ENCODE peak calls at places on chromosomes 4 and X, in four cellular contexts. One of them, this sample, is unnamed.

GRCh38 chr4:93409035-93409434 is 419.5 kb upstream of the ATOH1 start:
- DNase-seq in GM12865: no peak
- DNase-seq in psoas muscle: no peak
- DNase-seq in coronary artery: no peak
- DNase-seq in this sample: peak; percentile 6

GRCh38 chr4:26197018-26197779 is 123.6 kb upstream of the RBPJ start:
- DNase-seq in GM12865: peak; percentile 94
- DNase-seq in coronary artery: no peak
- DNase-seq in psoas muscle: peak; percentile 21
- DNase-seq in this sample: peak; percentile 92

GRCh38 chrX:46758163-46758955 is 559 bp downstream of the SLC9A7 start:
- DNase-seq in GM12865: peak; percentile 51
- DNase-seq in coronary artery: no peak
- DNase-seq in psoas muscle: no peak
- DNase-seq in this sample: peak; percentile 32

GRCh38 chr4:77618383-77619241 is 13.0 kb downstream of the CXCL13 start:
- DNase-seq in GM12865: peak; percentile 70
- DNase-seq in psoas muscle: peak; percentile 16
- DNase-seq in coronary artery: no peak
- DNase-seq in this sample: peak; percentile 77

GRCh38 chr4:184450045-184450444 is 24.3 kb downstream of the IRF2 start:
- DNase-seq in psoas muscle: no peak
- DNase-seq in coronary artery: no peak
- DNase-seq in GM12865: no peak
- DNase-seq in this sample: peak; percentile 41

GRCh38 chr4:156228706-156229105 is 275.0 kb upstream of the CTSO start:
- DNase-seq in psoas muscle: no peak
- DNase-seq in GM12865: no peak
- DNase-seq in coronary artery: no peak
- DNase-seq in this sample: no peak

GRCh38 chr4:78902313-78902712 is 36.9 kb downstream of the PAQR3 start:
- DNase-seq in coronary artery: no peak
- DNase-seq in psoas muscle: no peak
- DNase-seq in GM12865: no peak
- DNase-seq in this sample: no peak

GRCh38 chrX:108117988-108118387 is 26.4 kb downstream of the ATG4A start:
- DNase-seq in GM12865: no peak
- DNase-seq in coronary artery: no peak
- DNase-seq in psoas muscle: no peak
- DNase-seq in this sample: no peak

GRCh38 chrX:54043696-54044125 is 562 bp downstream of the PHF8 start:
- DNase-seq in GM12865: peak; percentile 48
- DNase-seq in psoas muscle: peak; percentile 24
- DNase-seq in coronary artery: no peak
- DNase-seq in this sample: peak; percentile 42

GRCh38 chr4:111400736-111401135 is 744.5 kb upstream of the FAM241A start:
- DNase-seq in psoas muscle: no peak
- DNase-seq in coronary artery: no peak
- DNase-seq in GM12865: no peak
- DNase-seq in this sample: peak; percentile 39

GRCh38 chrX:21748235-21748634 is 9.7 kb downstream of the SMPX start:
- DNase-seq in coronary artery: no peak
- DNase-seq in GM12865: no peak
- DNase-seq in psoas muscle: no peak
- DNase-seq in this sample: no peak

GRCh38 chr4:43457866-43458265 is 565.4 kb downstream of the GRXCR1 start:
- DNase-seq in coronary artery: no peak
- DNase-seq in GM12865: peak; percentile 1
- DNase-seq in psoas muscle: no peak
- DNase-seq in this sample: peak; percentile 94

DNA sequence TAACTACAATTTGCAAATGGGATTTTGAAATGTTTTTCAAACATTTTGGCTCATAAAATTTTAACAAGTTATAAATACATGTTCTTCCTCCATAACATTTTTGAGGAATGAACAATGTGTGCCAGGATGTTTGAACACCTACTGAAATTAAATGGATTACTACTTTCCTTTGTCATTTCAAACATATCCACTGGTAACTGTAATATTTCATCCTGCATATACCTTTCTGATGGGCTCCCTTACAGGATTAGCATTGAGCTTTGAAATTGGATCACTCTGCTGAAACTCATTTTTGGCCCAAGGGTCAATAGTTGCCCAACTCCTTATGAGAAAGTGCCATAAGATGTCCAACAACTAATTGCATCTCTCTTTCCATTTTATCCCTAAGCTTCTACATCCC is 17.6 kb downstream of the GRPR start:
- DNase-seq in psoas muscle: no peak
- DNase-seq in GM12865: no peak
- DNase-seq in coronary artery: no peak
- DNase-seq in this sample: no peak
- TF ChIP-seq CTCF in psoas muscle: no peak
- TF ChIP-seq CTCF in GM12865: no peak
- TF ChIP-seq CTCF in coronary artery: no peak
- TF ChIP-seq CTCF in this sample: no peak

DNA sequence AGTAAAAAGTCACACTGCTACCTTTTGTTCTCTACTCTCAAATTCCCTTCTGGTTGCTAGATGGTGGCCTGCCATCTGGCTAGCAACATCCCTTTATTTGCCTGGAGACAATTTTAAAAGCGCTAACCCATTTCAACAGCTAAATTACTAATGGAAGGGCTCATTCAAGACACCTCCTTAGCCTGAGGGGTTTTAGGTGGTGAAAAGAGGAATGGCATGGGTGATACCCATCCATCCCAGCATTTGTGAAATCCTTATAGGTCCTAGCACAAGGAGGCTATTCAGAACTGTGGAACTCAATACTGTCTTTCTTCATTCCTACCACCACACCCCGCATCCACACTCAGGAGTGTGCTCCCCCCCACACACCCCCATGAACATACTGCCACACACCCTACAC is 33.5 kb downstream of the ARHGEF9 start:
- DNase-seq in psoas muscle: no peak
- DNase-seq in coronary artery: no peak
- DNase-seq in GM12865: no peak
- DNase-seq in this sample: peak; percentile 46
- H3K4me3 ChIP-seq in psoas muscle: no peak overlapping the region
- H3K4me3 ChIP-seq in coronary artery: peak overlapping the region; percentile 52
- H3K4me3 ChIP-seq in GM12865: no peak overlapping the region
- H3K4me3 ChIP-seq in this sample: no peak overlapping the region

GRCh38 chr4:147837435-147837834 is 105.5 kb downstream of the ARHGAP10 start:
- DNase-seq in GM12865: peak; percentile 32
- DNase-seq in coronary artery: no peak
- DNase-seq in psoas muscle: no peak
- DNase-seq in this sample: no peak
- TF ChIP-seq CTCF in GM12865: no peak
- TF ChIP-seq CTCF in coronary artery: no peak
- TF ChIP-seq CTCF in psoas muscle: peak; percentile 23
- TF ChIP-seq CTCF in this sample: peak; percentile 26

DNA sequence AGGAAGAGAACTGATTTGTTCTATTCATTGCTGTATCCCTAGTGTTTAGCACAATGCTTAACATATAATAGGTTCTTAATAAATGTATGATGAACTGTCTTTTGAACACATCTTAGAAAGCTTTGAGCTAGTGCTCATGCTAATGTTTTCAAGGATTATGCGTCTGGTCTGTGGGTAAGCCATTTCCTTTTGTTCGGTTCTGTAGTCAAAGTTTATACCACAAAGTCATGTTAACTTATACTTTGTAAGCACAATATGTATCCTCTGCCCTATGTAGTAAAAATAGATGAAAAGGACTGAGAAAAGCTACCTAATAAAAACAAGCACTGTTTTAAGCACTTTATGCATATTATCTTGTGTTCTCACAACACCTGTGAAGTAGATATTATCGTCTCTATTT is 301.9 kb downstream of the GLUD2 start:
- DNase-seq in psoas muscle: no peak
- DNase-seq in GM12865: no peak
- DNase-seq in coronary artery: no peak
- DNase-seq in this sample: no peak
- H3K4me3 ChIP-seq in psoas muscle: no peak overlapping the region
- H3K4me3 ChIP-seq in GM12865: no peak overlapping the region
- H3K4me3 ChIP-seq in coronary artery: no peak overlapping the region
- H3K4me3 ChIP-seq in this sample: no peak overlapping the region

DNA sequence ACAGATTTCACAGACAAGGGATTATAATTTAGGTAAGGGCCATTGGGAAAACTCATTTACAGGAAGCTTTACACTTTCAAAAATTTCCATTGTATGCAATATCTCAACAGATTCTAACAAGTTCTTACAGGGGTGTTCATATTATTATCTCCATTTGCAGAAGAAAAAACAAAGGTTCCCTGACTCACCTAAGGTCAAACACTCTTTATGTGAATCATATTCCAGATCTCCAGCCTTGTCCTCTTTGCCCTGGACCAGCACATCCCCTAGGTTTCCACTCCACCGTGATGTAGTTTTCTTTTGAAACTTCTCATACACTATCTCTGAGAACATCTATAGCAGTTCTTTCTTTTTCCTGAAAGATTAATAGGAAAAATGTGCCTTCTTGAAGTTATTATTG is 96.4 kb upstream of the HS3ST1 start:
- DNase-seq in psoas muscle: no peak
- DNase-seq in GM12865: no peak
- DNase-seq in coronary artery: no peak
- DNase-seq in this sample: peak; percentile 75
- TF ChIP-seq CTCF in psoas muscle: no peak
- TF ChIP-seq CTCF in GM12865: no peak
- TF ChIP-seq CTCF in coronary artery: no peak
- TF ChIP-seq CTCF in this sample: no peak

GRCh38 chr4:133208694-133209285 is 59.7 kb downstream of the PCDH10 start:
- DNase-seq in GM12865: no peak
- DNase-seq in coronary artery: no peak
- DNase-seq in psoas muscle: no peak
- DNase-seq in this sample: no peak
- H3K4me3 ChIP-seq in GM12865: no peak overlapping the region
- H3K4me3 ChIP-seq in coronary artery: no peak overlapping the region
- H3K4me3 ChIP-seq in psoas muscle: no peak overlapping the region
- H3K4me3 ChIP-seq in this sample: no peak overlapping the region

GRCh38 chr4:11214281-11214680 is 214.4 kb downstream of the HS3ST1 start:
- DNase-seq in psoas muscle: no peak
- DNase-seq in coronary artery: no peak
- DNase-seq in GM12865: no peak
- DNase-seq in this sample: no peak

GRCh38 chr4:11223261-11223660 is 205.4 kb downstream of the HS3ST1 start:
- DNase-seq in psoas muscle: no peak
- DNase-seq in coronary artery: no peak
- DNase-seq in GM12865: no peak
- DNase-seq in this sample: no peak

GRCh38 chr4:11216520-11216919 is 212.2 kb downstream of the HS3ST1 start:
- DNase-seq in psoas muscle: no peak
- DNase-seq in GM12865: peak; percentile 5
- DNase-seq in coronary artery: no peak
- DNase-seq in this sample: no peak

DNA sequence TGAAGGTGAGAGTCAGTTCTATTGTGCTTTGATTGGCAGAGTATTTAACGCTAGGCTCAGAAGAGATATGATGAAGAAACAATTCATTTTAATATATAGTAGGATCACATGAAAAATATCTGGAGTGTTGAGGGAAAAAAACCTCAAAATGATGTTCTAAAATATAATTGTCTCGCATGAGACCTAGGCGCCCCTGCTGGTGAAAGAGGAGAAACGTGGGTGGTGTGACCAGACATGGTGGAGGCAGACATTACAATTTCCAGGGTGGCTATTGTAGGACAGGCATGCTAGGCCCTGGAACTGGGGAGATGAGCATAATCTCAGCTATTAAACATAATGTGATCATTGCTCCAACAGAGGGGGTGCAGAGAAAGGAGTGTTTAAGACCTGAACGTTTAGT is 210.0 kb downstream of the HS3ST1 start:
- DNase-seq in GM12865: no peak
- DNase-seq in coronary artery: no peak
- DNase-seq in psoas muscle: no peak
- DNase-seq in this sample: peak; percentile 21
- TF ChIP-seq CTCF in GM12865: peak; percentile 17
- TF ChIP-seq CTCF in coronary artery: no peak
- TF ChIP-seq CTCF in psoas muscle: no peak
- TF ChIP-seq CTCF in this sample: peak; percentile 36

This sample was measured in epithelial cell of esophagus.